ENCODE peak calls at places on chromosomes 13 and 19, in seven cellular contexts. P is colonic mucosa, O is osteocyte, Y is tibial nerve, N is retinal pigment epithelial cell, V is fibroblast of pulmonary artery, J is GM10248. W is an unnamed sample.

GRCh38 chr13:105196052-105196451 is 1339.4 kb downstream of the EFNB2 start:
- DNase-seq in P (no peak), O (no peak), Y (no peak), N (no peak), V (peak), J (no peak), W (no peak)

GRCh38 chr13:32840840-32841713 is 175.1 kb upstream of the KL start:
- DNase-seq in P (no peak), O (no peak), Y (no peak), N (no peak), V (no peak), J (peak), W (no peak)

GRCh38 chr13:33281951-33282595 is 3.5 kb downstream of the STARD13 start:
- DNase-seq in P (no peak), O (no peak), Y (no peak), N (no peak), V (peak), J (no peak), W (no peak)

GRCh38 chr13:111337741-111338140 is 17.3 kb downstream of the TEX29 start:
- DNase-seq in P (no peak), O (peak), Y (no peak), N (no peak), V (no peak), J (no peak), W (no peak)

GRCh38 chr13:22801402-22802003 is 379.3 kb upstream of the SGCG start:
- DNase-seq in P (no peak), O (no peak), Y (no peak), N (no peak), V (peak), J (no peak), W (no peak)

GRCh38 chr13:58680115-58680514 is 1048.6 kb downstream of the PCDH17 start:
- DNase-seq in P (no peak), O (no peak), Y (no peak), N (no peak), V (no peak), J (no peak), W (no peak)

GRCh38 chr19:28042516-28042915 is 1170.4 kb downstream of the UQCRFS1 start:
- DNase-seq in P (no peak), O (peak), Y (no peak), N (no peak), V (no peak), J (no peak), W (no peak)

GRCh38 chr19:5994407-5995165 is 16.6 kb upstream of the RANBP3 start:
- DNase-seq in P (no peak), O (no peak), Y (no peak), N (no peak), V (no peak), J (no peak), W (no peak)

GRCh38 chr13:102846261-102847015 is 606 bp downstream of the ERCC5 start:
- DNase-seq in P (peak), O (no peak), Y (no peak), N (no peak), V (peak), J (peak), W (no peak)

GRCh38 chr19:33678796-33679195 is 57.0 kb downstream of the CHST8 start:
- DNase-seq in P (no peak), O (no peak), Y (no peak), N (no peak), V (no peak), J (no peak), W (no peak)

GRCh38 chr13:36736119-36736726 is 62.4 kb downstream of the SERTM1 start:
- DNase-seq in P (peak), O (no peak), Y (peak), N (no peak), V (peak), J (peak), W (no peak)

GRCh38 chr19:46886546-46887239 is 25.9 kb downstream of the ARHGAP35 start:
- DNase-seq in P (no peak), O (no peak), Y (no peak), N (no peak), V (no peak), J (peak), W (no peak)

GRCh38 chr19:32324631-32325215 is 20.7 kb upstream of the ZNF507 start:
- DNase-seq in P (no peak), O (no peak), Y (no peak), N (no peak), V (no peak), J (no peak), W (no peak)

GRCh38 chr19:38155453-38155852 is 68.6 kb downstream of the DPF1 start:
- DNase-seq in P (no peak), O (no peak), Y (no peak), N (no peak), V (peak), J (no peak), W (no peak)

DNA sequence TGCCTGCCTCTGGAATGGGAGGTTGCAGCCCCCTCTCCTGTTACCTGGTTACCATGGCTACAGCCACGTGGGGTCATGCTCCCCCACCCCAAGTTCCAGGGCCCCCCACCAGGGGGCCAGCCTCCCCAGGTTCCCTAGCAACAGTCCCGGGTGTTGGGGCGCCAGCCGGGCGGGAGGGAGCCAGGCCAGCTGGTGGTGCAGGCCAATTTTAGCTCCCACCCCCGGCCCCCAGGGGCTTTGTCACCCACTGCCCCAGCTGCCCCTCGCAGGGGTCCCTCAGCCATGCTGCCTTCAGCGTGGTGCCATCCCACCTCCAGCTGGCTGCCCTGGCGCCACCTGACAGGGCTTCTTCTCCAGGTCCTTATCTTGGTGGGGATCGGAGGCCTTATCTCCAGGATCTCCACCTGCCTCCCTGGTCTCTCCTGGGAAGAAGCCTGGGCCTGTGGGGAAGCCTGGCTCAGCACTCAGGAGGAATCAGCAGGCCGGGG is 3.0 kb downstream of the MARK4 start:
- DNase-seq in P (no peak), O (no peak), Y (no peak), N (no peak), V (no peak), J (no peak), W (no peak)
- TF ChIP-seq CTCF in P (no peak), O (no peak), Y (no peak), N (peak), V (peak), J (no peak), W (no peak)

GRCh38 chr13:26697069-26697955 is 63.3 kb downstream of the GPR12 start:
- DNase-seq in P (no peak), O (peak), Y (no peak), N (no peak), V (no peak), J (no peak), W (no peak)

GRCh38 chr13:26699197-26699490 is 61.4 kb downstream of the GPR12 start:
- DNase-seq in P (no peak), O (peak), Y (no peak), N (no peak), V (no peak), J (no peak), W (no peak)

GRCh38 chr13:26695891-26696311 is 64.7 kb downstream of the GPR12 start:
- DNase-seq in P (no peak), O (peak), Y (no peak), N (no peak), V (no peak), J (no peak), W (no peak)

GRCh38 chr13:26695360-26695705 is 65.3 kb downstream of the GPR12 start:
- DNase-seq in P (no peak), O (peak), Y (no peak), N (no peak), V (no peak), J (no peak), W (no peak)

GRCh38 chr13:26698392-26699196 is 62.0 kb downstream of the GPR12 start:
- DNase-seq in P (peak), O (peak), Y (peak), N (peak), V (peak), J (peak), W (peak)
- TF ChIP-seq CTCF in P (peak), O (peak), Y (peak), N (peak), V (peak), J (peak), W (peak)

GRCh38 chr19:13576726-13577125 is 70.4 kb upstream of the CACNA1A start:
- DNase-seq in P (no peak), O (no peak), Y (no peak), N (no peak), V (no peak), J (no peak), W (no peak)

GRCh38 chr19:13579388-13580060 is 73.2 kb upstream of the CACNA1A start:
- DNase-seq in P (no peak), O (no peak), Y (no peak), N (peak), V (no peak), J (no peak), W (no peak)

GRCh38 chr19:13573268-13573667 is 67.0 kb upstream of the CACNA1A start:
- DNase-seq in P (no peak), O (no peak), Y (no peak), N (no peak), V (no peak), J (no peak), W (no peak)

DNA sequence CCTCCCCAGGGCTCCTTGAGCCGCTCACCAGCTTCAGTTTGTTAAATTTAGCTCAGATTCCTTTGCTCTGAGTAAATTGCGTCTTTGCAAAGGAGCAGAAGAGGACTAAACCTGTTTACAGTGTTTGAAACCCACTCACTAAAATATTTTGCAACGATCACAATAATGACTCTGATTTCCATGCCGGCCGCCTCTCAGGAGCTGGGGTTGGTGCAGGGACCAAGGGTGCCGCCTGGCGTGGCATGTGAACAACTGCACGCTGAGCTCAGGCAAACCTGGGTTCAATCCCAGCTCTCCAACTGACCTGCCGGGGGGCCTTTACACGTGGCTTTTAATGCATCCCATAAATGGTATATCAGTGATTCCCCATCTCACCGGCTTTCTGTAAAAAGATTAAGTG is 68.7 kb upstream of the CACNA1A start:
- DNase-seq in P (no peak), O (no peak), Y (no peak), N (no peak), V (no peak), J (no peak), W (no peak)
- TF ChIP-seq CTCF in P (no peak), O (no peak), Y (peak), N (peak), V (peak), J (peak), W (no peak)

DNA sequence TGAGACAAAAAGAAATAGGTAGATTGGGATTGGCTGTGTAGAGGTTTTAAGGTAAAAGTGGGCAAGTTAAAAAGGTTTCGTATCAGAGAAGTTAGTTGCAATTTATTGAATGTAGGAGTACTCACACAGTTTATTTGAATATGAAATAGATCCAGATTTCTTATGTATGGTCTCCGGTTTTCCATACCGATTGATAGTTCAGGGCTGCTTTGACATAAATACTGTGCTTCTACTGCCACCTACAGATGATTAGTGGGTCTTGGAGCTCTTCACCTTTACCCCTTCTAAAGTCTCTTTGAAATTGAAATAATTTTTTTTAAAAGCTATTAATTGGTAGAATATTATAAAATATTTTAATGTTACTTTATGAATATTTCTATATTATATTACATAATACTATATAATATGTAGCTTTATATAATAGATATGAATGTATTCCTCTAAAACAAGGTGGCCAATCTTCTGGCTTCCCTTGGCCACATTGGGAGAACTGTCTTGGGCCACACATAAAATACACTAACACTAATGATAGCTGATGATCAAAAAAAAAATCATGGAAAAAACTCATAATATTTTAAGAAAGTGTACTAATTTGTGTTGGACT is 7.7 kb upstream of the GPR18 start:
- DNase-seq in P (no peak), O (no peak), Y (no peak), N (peak), V (peak), J (peak), W (no peak)
- TF ChIP-seq CTCF in P (peak), O (peak), Y (peak), N (peak), V (peak), J (peak), W (no peak)

GRCh38 chr13:70310720-70311119 is 202.5 kb upstream of the KLHL1 start:
- DNase-seq in P (peak), O (no peak), Y (no peak), N (peak), V (peak), J (no peak), W (no peak)
- TF ChIP-seq CTCF in P (no peak), O (peak), Y (no peak), N (peak), V (peak), J (no peak), W (no peak)

GRCh38 chr19:48634036-48634342 is 3.2 kb downstream of the DBP start:
- DNase-seq in P (no peak), O (no peak), Y (no peak), N (no peak), V (no peak), J (no peak), W (no peak)

GRCh38 chr19:48635966-48636858 is 967 bp downstream of the DBP start:
- DNase-seq in P (peak), O (no peak), Y (no peak), N (no peak), V (no peak), J (no peak), W (no peak)

GRCh38 chr19:48633148-48634035 is 3.8 kb downstream of the DBP start:
- DNase-seq in P (peak), O (no peak), Y (no peak), N (no peak), V (no peak), J (no peak), W (no peak)

GRCh38 chr19:48635263-48635965 is 1.8 kb downstream of the DBP start:
- DNase-seq in P (peak), O (no peak), Y (peak), N (no peak), V (peak), J (peak), W (peak)

GRCh38 chr19:48634424-48635262 is 2.5 kb downstream of the DBP start:
- DNase-seq in P (peak), O (peak), Y (peak), N (peak), V (peak), J (peak), W (peak)
- TF ChIP-seq CTCF in P (no peak), O (no peak), Y (no peak), N (no peak), V (no peak), J (no peak), W (no peak)

GRCh38 chr19:51326216-51327065 is 15.0 kb downstream of the IGLON5 start:
- DNase-seq in P (no peak), O (no peak), Y (no peak), N (no peak), V (no peak), J (no peak), W (no peak)

GRCh38 chr19:51327066-51327985 is 14.6 kb downstream of the VSIG10L start:
- DNase-seq in P (peak), O (no peak), Y (no peak), N (no peak), V (peak), J (peak), W (no peak)

GRCh38 chr19:51323481-51323891 is 12.0 kb downstream of the IGLON5 start:
- DNase-seq in P (no peak), O (no peak), Y (no peak), N (no peak), V (no peak), J (no peak), W (no peak)

GRCh38 chr19:51324082-51324481 is 12.6 kb downstream of the IGLON5 start:
- DNase-seq in P (no peak), O (no peak), Y (no peak), N (no peak), V (no peak), J (no peak), W (no peak)

GRCh38 chr19:51325161-51325979 is 13.9 kb downstream of the IGLON5 start:
- DNase-seq in P (no peak), O (no peak), Y (no peak), N (no peak), V (no peak), J (no peak), W (no peak)
- TF ChIP-seq CTCF in P (no peak), O (no peak), Y (no peak), N (no peak), V (no peak), J (no peak), W (no peak)

GRCh38 chr13:87855553-87855952 is 184.4 kb downstream of the SLITRK5 start:
- DNase-seq in P (no peak), O (no peak), Y (no peak), N (no peak), V (no peak), J (no peak), W (no peak)
- TF ChIP-seq CTCF in P (no peak), O (no peak), Y (no peak), N (no peak), V (no peak), J (no peak), W (no peak)

GRCh38 chr13:19985219-19985556 is 26.7 kb downstream of the ZMYM2 start:
- DNase-seq in P (no peak), O (no peak), Y (no peak), N (no peak), V (no peak), J (no peak), W (no peak)

GRCh38 chr13:19981685-19982238 is 23.2 kb downstream of the ZMYM2 start:
- DNase-seq in P (no peak), O (no peak), Y (no peak), N (no peak), V (no peak), J (no peak), W (no peak)

GRCh38 chr13:19982447-19983043 is 24.0 kb downstream of the ZMYM2 start:
- DNase-seq in P (no peak), O (no peak), Y (no peak), N (no peak), V (no peak), J (no peak), W (no peak)

GRCh38 chr13:19978830-19979437 is 20.4 kb downstream of the ZMYM2 start:
- DNase-seq in P (no peak), O (no peak), Y (no peak), N (no peak), V (no peak), J (no peak), W (no peak)

GRCh38 chr13:19984430-19985218 is 26.1 kb downstream of the ZMYM2 start:
- DNase-seq in P (no peak), O (no peak), Y (no peak), N (peak), V (peak), J (peak), W (no peak)
- TF ChIP-seq CTCF in P (no peak), O (peak), Y (peak), N (peak), V (peak), J (peak), W (no peak)

W was measured in activated B cell treated with CpG ODN at 0.5 μM for 24 hours.